ENCODE peak calls at places on chromosomes 11 and 22, in eight cellular contexts. E is IMR-90, J is A549, Q is HepG2, A is H1, C is WTC11, Y is GM12878, G is K562. F is an unnamed sample.

GRCh38 chr11:72231396-72232259 is 7.1 kb downstream of the INPPL1 start:
- DNase-seq in Y (no peak), C (no peak), Q (no peak), E (no peak), J (no peak), G (no peak), A (no peak), F (no peak)

GRCh38 chr11:44033411-44033850 is 14.3 kb upstream of the ACCSL start:
- DNase-seq in C (no peak), E (no peak), Y (no peak), J (no peak), A (peak; percentile 6), Q (no peak), G (no peak), F (no peak)

GRCh38 chr22:32847067-32847491 is 45.6 kb downstream of the TIMP3 start:
- DNase-seq in E (no peak), Y (no peak), J (no peak), G (no peak), Q (no peak), C (no peak), A (no peak), F (no peak)

GRCh38 chr11:45179686-45180085 is 33.2 kb downstream of the PRDM11 start:
- DNase-seq in G (no peak), Y (no peak), E (no peak), A (no peak), Q (no peak), C (no peak), J (no peak), F (no peak)

GRCh38 chr22:35612903-35613302 is 4.2 kb downstream of the MB start:
- DNase-seq in Y (no peak), G (no peak), J (no peak), E (no peak), Q (no peak), A (no peak), C (no peak), F (no peak)

GRCh38 chr11:120385110-120385509 is 48.9 kb downstream of the ARHGEF12 start:
- DNase-seq in G (peak; percentile 45), Y (no peak), C (no peak), E (peak; percentile 80), A (no peak), J (no peak), Q (no peak), F (peak; percentile 25)

GRCh38 chr11:126518130-126518995 is 162.9 kb downstream of the ST3GAL4 start:
- DNase-seq in G (no peak), A (no peak), J (no peak), E (no peak), C (no peak), Q (no peak), Y (no peak), F (peak; percentile 81)

GRCh38 chr11:62492586-62492985 is 54.0 kb downstream of the AHNAK start:
- DNase-seq in A (no peak), J (no peak), Y (no peak), C (no peak), G (no peak), E (no peak), Q (no peak), F (no peak)

GRCh38 chr22:30202531-30203006 is 44.0 kb downstream of the LIF start:
- DNase-seq in E (peak; percentile 69), A (no peak), C (no peak), G (no peak), J (no peak), Q (no peak), Y (no peak), F (no peak)

GRCh38 chr11:65429724-65430405 is 7.3 kb downstream of the NEAT1 start:
- DNase-seq in J (no peak), E (peak; percentile 80), Q (no peak), A (no peak), Y (no peak), G (no peak), C (no peak), F (no peak)

GRCh38 chr11:112321521-112322172 is 61.0 kb upstream of the PLET1 start:
- DNase-seq in E (peak; percentile 89), C (no peak), Y (peak; percentile 47), G (no peak), Q (peak; percentile 23), J (no peak), A (no peak), F (no peak)

GRCh38 chr11:1194231-1194976 is 28.5 kb upstream of the MUC5B start:
- DNase-seq in G (no peak), J (no peak), A (no peak), E (no peak), Y (no peak), C (peak; percentile 3), Q (no peak), F (peak; percentile 9)

GRCh38 chr11:39236916-39237315 is 2222.5 kb downstream of the LRRC4C start:
- DNase-seq in G (no peak), C (no peak), Y (no peak), Q (no peak), J (no peak), A (no peak), E (no peak), F (no peak)

GRCh38 chr11:123519055-123519796 is 89.2 kb downstream of the GRAMD1B start:
- DNase-seq in G (no peak), E (peak; percentile 27), J (no peak), Q (no peak), Y (no peak), C (no peak), A (peak; percentile 52), F (peak; percentile 55)

GRCh38 chr11:19767691-19768151 is 55.1 kb downstream of the NAV2 start:
- DNase-seq in C (no peak), G (no peak), A (no peak), Y (no peak), Q (no peak), E (no peak), J (no peak), F (peak; percentile 63)

GRCh38 chr11:62139526-62140301 is 15.9 kb downstream of the INCENP start:
- DNase-seq in Y (no peak), C (no peak), Q (no peak), G (no peak), J (no peak), E (no peak), A (no peak), F (peak; percentile 11)

GRCh38 chr11:63007920-63008319 is 7.7 kb downstream of the SLC22A8 start:
- DNase-seq in A (no peak), Y (no peak), E (no peak), J (no peak), Q (no peak), C (no peak), G (peak; percentile 24), F (no peak)

GRCh38 chr11:64058494-64058893 is 22.8 kb downstream of the FLRT1 start:
- DNase-seq in G (peak; percentile 35), Y (no peak), E (no peak), C (no peak), A (no peak), J (no peak), Q (no peak), F (peak; percentile 96)

GRCh38 chr22:42296381-42296853 is 26.0 kb upstream of the TCF20 start:
- DNase-seq in E (no peak), Q (no peak), J (no peak), C (peak; percentile 54), A (no peak), Y (no peak), G (no peak), F (peak; percentile 90)
- TF ChIP-seq USF2 in E (no peak), Q (no peak), J (no peak), C (no peak), A (no peak), Y (no peak), G (no peak), F (no peak)

GRCh38 chr11:35916270-35916669 is 27.6 kb upstream of the LDLRAD3 start:
- DNase-seq in J (no peak), C (no peak), E (no peak), G (no peak), A (no peak), Q (no peak), Y (no peak), F (no peak)

GRCh38 chr11:35911616-35912165 is 32.2 kb upstream of the LDLRAD3 start:
- DNase-seq in E (no peak), Q (no peak), Y (no peak), G (no peak), J (no peak), C (no peak), A (no peak), F (no peak)

GRCh38 chr11:35917676-35918075 is 26.2 kb upstream of the LDLRAD3 start:
- DNase-seq in Q (no peak), E (no peak), J (no peak), G (no peak), A (no peak), C (no peak), Y (no peak), F (no peak)

GRCh38 chr11:35912883-35913614 is 30.8 kb upstream of the LDLRAD3 start:
- DNase-seq in E (no peak), Y (no peak), J (no peak), C (no peak), Q (no peak), G (no peak), A (no peak), F (no peak)

GRCh38 chr11:35914824-35915223 is 29.0 kb upstream of the LDLRAD3 start:
- DNase-seq in G (no peak), J (no peak), Q (no peak), E (no peak), C (no peak), Y (no peak), A (no peak), F (no peak)
- TF ChIP-seq USF2 in G (no peak), J (no peak), Q (no peak), E (no peak), C (no peak), Y (no peak), A (no peak), F (no peak)

GRCh38 chr11:102733232-102733875 is 8.6 kb upstream of the MMP8 start:
- DNase-seq in E (peak; percentile 47), G (peak; percentile 73), Q (peak; percentile 60), C (peak; percentile 86), Y (no peak), J (peak; percentile 38), A (peak; percentile 88), F (peak; percentile 49)
- TF ChIP-seq USF2 in E (no peak), G (no peak), Q (no peak), C (no peak), Y (no peak), J (no peak), A (no peak), F (no peak)

GRCh38 chr11:133925756-133926155 is 31.0 kb downstream of the IGSF9B start:
- DNase-seq in Y (no peak), Q (no peak), C (no peak), A (no peak), J (no peak), E (no peak), G (no peak), F (no peak)
- TF ChIP-seq USF2 in Y (no peak), Q (no peak), C (no peak), A (no peak), J (no peak), E (no peak), G (no peak), F (no peak)

DNA sequence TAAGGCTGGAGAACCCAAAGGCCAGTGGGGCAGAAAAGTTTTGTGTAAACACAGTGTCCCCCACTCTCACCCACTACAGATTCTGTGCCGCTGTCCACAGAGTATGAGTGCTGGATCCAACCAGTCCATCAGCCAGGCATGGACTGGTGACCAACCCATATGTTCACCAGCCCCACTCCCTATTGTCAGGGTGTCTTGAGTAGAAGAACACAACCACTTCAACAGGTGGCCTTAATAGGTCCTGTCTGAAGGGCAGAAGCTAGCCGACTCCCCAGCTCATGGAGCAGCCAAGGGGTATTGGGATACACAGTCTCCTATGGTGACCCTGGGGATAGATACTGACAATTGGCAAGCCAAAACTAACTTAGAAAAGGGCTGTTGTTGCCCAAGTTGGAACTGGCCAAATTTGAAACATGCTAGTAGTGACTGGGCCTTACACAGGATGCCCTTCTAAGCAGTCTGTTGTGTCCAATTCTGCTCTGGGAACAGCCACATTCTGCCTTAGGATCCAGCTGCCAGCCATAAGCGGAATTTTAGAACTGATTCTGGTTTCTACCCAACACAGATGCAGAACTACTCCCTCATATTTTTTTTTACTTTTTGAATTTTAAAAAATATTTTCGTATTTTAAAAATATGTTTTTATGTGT is 19.8 kb upstream of the PGM2L1 start:
- DNase-seq in E (peak; percentile 14), A (no peak), Q (no peak), C (no peak), Y (no peak), J (no peak), G (no peak), F (no peak)
- TF ChIP-seq USF2 in E (no peak), A (no peak), Q (no peak), C (no peak), Y (no peak), J (no peak), G (no peak), F (no peak)